ENCODE peak calls at places on chromosome 1, in five cellular contexts. V, G, B, L and F are unnamed samples.

GRCh38 chr1:53348491-53349368 is 20.9 kb upstream of the LRP8 start:
- DNase-seq in V (no peak), G (no peak), B (no peak), L (peak; percentile 12), F (no peak)

GRCh38 chr1:11825131-11825530 is 19.1 kb downstream of the CLCN6 start:
- DNase-seq in V (no peak), G (no peak), B (no peak), L (no peak), F (no peak)

GRCh38 chr1:103513720-103514119 is 11.8 kb upstream of the RNPC3 start:
- DNase-seq in V (no peak), G (no peak), B (no peak), L (no peak), F (no peak)

GRCh38 chr1:27522148-27522859 is 32.3 kb upstream of the WASF2 start:
- DNase-seq in V (no peak), G (no peak), B (no peak), L (peak; percentile 49), F (no peak)

GRCh38 chr1:1348420-1349255 is 580 bp downstream of the DVL1 start:
- DNase-seq in V (no peak), G (no peak), B (peak; percentile 62), L (peak; percentile 48), F (no peak)

GRCh38 chr1:205444931-205445652 is 10.8 kb downstream of the BLACAT1 start:
- DNase-seq in V (no peak), G (no peak), B (peak; percentile 97), L (no peak), F (no peak)

GRCh38 chr1:216500273-216500967 is 77.2 kb upstream of the USH2A start:
- DNase-seq in V (no peak), G (peak; percentile 72), B (no peak), L (no peak), F (no peak)

GRCh38 chr1:39866767-39867166 is 16.5 kb downstream of the TRIT1 start:
- DNase-seq in V (no peak), G (peak; percentile 74), B (no peak), L (no peak), F (peak; percentile 45)

GRCh38 chr1:2555634-2556276 is 416 bp upstream of the TNFRSF14 start:
- DNase-seq in V (no peak), G (no peak), B (no peak), L (peak; percentile 94), F (no peak)

GRCh38 chr1:160024195-160024905 is 7.4 kb downstream of the PIGM start:
- DNase-seq in V (no peak), G (no peak), B (no peak), L (no peak), F (no peak)

GRCh38 chr1:150555198-150555970 is 6.2 kb downstream of the ADAMTSL4 start:
- DNase-seq in V (no peak), G (no peak), B (no peak), L (no peak), F (no peak)

GRCh38 chr1:75317976-75318375 is 183.8 kb downstream of the LHX8 start:
- DNase-seq in V (no peak), G (no peak), B (no peak), L (no peak), F (no peak)

GRCh38 chr1:42209516-42210370 is 45.2 kb upstream of the GUCA2A start:
- DNase-seq in V (no peak), G (peak; percentile 17), B (no peak), L (no peak), F (no peak)

GRCh38 chr1:165303415-165303814 is 53.1 kb downstream of the LMX1A start:
- DNase-seq in V (no peak), G (no peak), B (peak; percentile 13), L (no peak), F (no peak)

GRCh38 chr1:18511469-18511997 is 30.8 kb downstream of the KLHDC7A start:
- DNase-seq in V (no peak), G (no peak), B (peak; percentile 63), L (no peak), F (no peak)

GRCh38 chr1:229339520-229339919 is 3.3 kb downstream of the CCSAP start:
- DNase-seq in V (no peak), G (no peak), B (no peak), L (no peak), F (no peak)

GRCh38 chr1:210394281-210394798 is 65.6 kb downstream of the HHAT start:
- DNase-seq in V (peak; percentile 72), G (no peak), B (no peak), L (no peak), F (peak; percentile 74)

GRCh38 chr1:95035536-95035935 is 37.2 kb downstream of the ALG14 start:
- DNase-seq in V (peak; percentile 93), G (peak; percentile 91), B (no peak), L (no peak), F (peak; percentile 82)

GRCh38 chr1:81805537-81806431 is 5.0 kb downstream of the ADGRL2 start:
- DNase-seq in V (no peak), G (no peak), B (no peak), L (no peak), F (no peak)
- H3K4me3 ChIP-seq in V (no peak overlapping the region), G (no peak overlapping the region), B (peak overlapping the region; percentile 80), L (no peak overlapping the region), F (no peak overlapping the region)

DNA sequence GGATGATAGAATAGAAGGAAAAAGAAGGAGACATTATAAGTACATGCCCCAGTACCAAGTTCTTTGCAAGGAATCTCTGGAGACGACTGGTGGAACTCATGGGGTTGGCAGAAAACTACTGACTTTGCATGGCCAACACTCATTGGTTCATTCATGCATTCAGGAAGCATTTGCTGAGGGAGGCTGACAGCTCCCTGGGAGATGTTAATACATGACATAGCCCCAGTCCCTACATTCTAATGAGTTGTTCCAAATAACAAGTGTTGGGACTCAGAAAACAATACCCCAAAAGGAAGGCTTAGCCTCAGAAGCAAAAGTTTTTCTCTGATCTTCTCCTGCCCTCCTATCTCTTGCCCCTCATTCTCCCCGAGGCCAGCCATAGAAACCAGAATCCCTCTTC is 172.8 kb upstream of the IRF2BP2 start:
- DNase-seq in V (no peak), G (no peak), B (peak; percentile 37), L (no peak), F (no peak)
- H3K4me3 ChIP-seq in V (no peak overlapping the region), G (no peak overlapping the region), B (no peak overlapping the region), L (no peak overlapping the region), F (no peak overlapping the region)

GRCh38 chr1:151972533-151973270 is 21.0 kb downstream of the S100A10 start:
- DNase-seq in V (peak; percentile 78), G (peak; percentile 84), B (peak; percentile 80), L (peak; percentile 39), F (no peak)
- H3K4me3 ChIP-seq in V (no peak overlapping the region), G (peak overlapping the region; percentile 2), B (peak overlapping the region; percentile 11), L (no peak overlapping the region), F (no peak overlapping the region)

GRCh38 chr1:227562037-227562436 is 1.3 kb upstream of the ZNF678 start:
- DNase-seq in V (no peak), G (no peak), B (no peak), L (no peak), F (no peak)

GRCh38 chr1:227560814-227561213 is 2.5 kb upstream of the ZNF678 start:
- DNase-seq in V (no peak), G (no peak), B (no peak), L (no peak), F (no peak)

GRCh38 chr1:227561303-227561702 is 2.1 kb upstream of the ZNF678 start:
- DNase-seq in V (no peak), G (no peak), B (no peak), L (no peak), F (no peak)

GRCh38 chr1:227563319-227564201 is at the start of gene ZNF678:
- DNase-seq in V (peak; percentile 86), G (peak; percentile 98), B (peak; percentile 97), L (peak; percentile 93), F (peak; percentile 72)

DNA sequence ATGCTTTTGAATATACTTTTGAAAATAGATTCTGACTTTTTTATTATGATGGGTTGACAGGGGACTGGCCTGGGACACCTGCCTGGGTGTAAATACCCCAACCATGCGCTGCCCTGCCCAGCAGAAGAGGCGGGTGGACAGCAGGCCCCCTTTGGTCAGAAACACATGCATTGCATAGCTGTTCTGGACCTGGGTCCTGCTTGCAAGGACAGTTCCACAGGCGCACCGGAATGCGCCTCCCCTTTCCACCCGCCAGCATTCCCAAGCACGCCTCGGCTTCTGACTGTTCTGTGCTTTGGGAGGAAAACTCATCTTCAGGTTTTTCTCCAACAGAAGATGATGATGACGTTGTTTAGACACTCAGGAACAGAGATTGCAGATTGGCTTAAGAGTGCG is 435 bp upstream of the ZNF678 start:
- DNase-seq in V (no peak), G (no peak), B (no peak), L (no peak), F (no peak)
- H3K4me3 ChIP-seq in V (no peak overlapping the region), G (no peak overlapping the region), B (peak overlapping the region; percentile 77), L (peak overlapping the region; percentile 73), F (peak overlapping the region; percentile 84)

DNA sequence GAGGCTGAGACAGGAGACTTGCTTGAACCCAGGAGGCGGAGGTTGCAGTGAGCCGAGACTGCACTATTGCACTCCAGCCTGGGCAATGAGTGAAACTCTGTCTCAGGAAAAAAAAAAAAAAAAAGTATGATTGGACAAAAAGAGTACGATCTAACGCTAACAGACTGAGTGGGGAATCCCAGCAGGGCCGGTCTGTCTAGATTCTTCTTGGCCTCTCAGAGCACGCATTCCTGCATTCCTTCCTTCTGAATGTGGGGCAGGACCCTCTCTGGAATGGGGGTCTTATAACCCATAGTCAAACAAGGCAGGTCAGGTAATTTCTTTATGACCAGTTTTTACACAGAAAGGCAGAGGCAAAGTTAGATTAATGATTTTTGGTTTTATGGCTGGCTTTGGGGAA is 92.0 kb upstream of the PPM1J start:
- DNase-seq in V (no peak), G (no peak), B (peak; percentile 66), L (no peak), F (no peak)
- H3K4me3 ChIP-seq in V (no peak overlapping the region), G (no peak overlapping the region), B (no peak overlapping the region), L (no peak overlapping the region), F (no peak overlapping the region)

GRCh38 chr1:85278853-85279314 is 2.5 kb upstream of the BCL10 start:
- DNase-seq in V (peak; percentile 62), G (peak; percentile 86), B (no peak), L (peak; percentile 65), F (peak; percentile 91)
- H3K4me3 ChIP-seq in V (no peak overlapping the region), G (peak overlapping the region; percentile 67), B (no peak overlapping the region), L (no peak overlapping the region), F (peak overlapping the region; percentile 29)

GRCh38 chr1:17255336-17255735 is 6.4 kb downstream of the PADI3 start:
- DNase-seq in V (no peak), G (no peak), B (no peak), L (no peak), F (no peak)
- H3K4me3 ChIP-seq in V (no peak overlapping the region), G (no peak overlapping the region), B (no peak overlapping the region), L (no peak overlapping the region), F (no peak overlapping the region)

GRCh38 chr1:15090373-15090772 is 63.2 kb upstream of the TMEM51 start:
- DNase-seq in V (no peak), G (no peak), B (peak; percentile 93), L (no peak), F (no peak)
- H3K4me3 ChIP-seq in V (no peak overlapping the region), G (no peak overlapping the region), B (no peak overlapping the region), L (no peak overlapping the region), F (no peak overlapping the region)